ENCODE peak calls at places on chromosomes 16 and 17, in seven cellular contexts. K is stimulated activated CD4-positive, alpha-beta T cell treated with anti-CD3 and anti-CD28 coated beads, Interleukin-1b, Interleukin-23, amount 100 ng/mL, for 24 hours; Q is body of pancreas; Z is dorsolateral prefrontal cortex; C is HL-60; T is lower leg skin; F is Caco-2. O is an unnamed sample.

GRCh38 chr17:59356543-59357218 is 25.2 kb downstream of the YPEL2 start:
- DNase-seq in F (no peak), Z (no peak), K (no peak), Q (no peak), C (no peak), T (no peak), O (no peak)

GRCh38 chr17:41404024-41404651 is 6.7 kb upstream of the KRT31 start:
- DNase-seq in C (no peak), Z (no peak), T (no peak), Q (no peak), K (peak), F (no peak), O (peak)

GRCh38 chr17:28346199-28346580 is 10.6 kb downstream of the TNFAIP1 start:
- DNase-seq in T (no peak), Q (no peak), C (no peak), K (no peak), F (no peak), Z (no peak), O (no peak)

GRCh38 chr16:88264641-88265285 is 118.0 kb upstream of the ZNF469 start:
- DNase-seq in Q (peak), K (peak), C (peak), F (peak), Z (peak), T (peak), O (peak)

GRCh38 chr17:16442594-16443389 is 27.4 kb downstream of the TRPV2 start:
- DNase-seq in Z (no peak), Q (no peak), F (no peak), K (no peak), T (no peak), C (no peak), O (no peak)

GRCh38 chr16:21626659-21627277 is 25.6 kb downstream of the IGSF6 start:
- DNase-seq in C (peak), F (no peak), Z (no peak), Q (peak), T (peak), K (no peak), O (no peak)

GRCh38 chr17:17088104-17088485 is 45.8 kb downstream of the MPRIP start:
- DNase-seq in K (no peak), F (no peak), Q (no peak), Z (no peak), T (no peak), C (no peak), O (no peak)

GRCh38 chr17:77772899-77773358 is 185.6 kb upstream of the TNRC6C start:
- DNase-seq in Z (no peak), F (no peak), Q (no peak), C (no peak), K (no peak), T (no peak), O (no peak)